ENCODE peak calls at places on chromosomes 5 and 9, in six cellular contexts. G is COLO829, J is OCI-LY7, D is D341Med, Z is head of caudate nucleus, O is HT1080. H is an unnamed sample.

GRCh38 chr9:133990366-133991210 is 1.5 kb downstream of the VAV2 start:
- DNase-seq in G (no peak), J (no peak), D (no peak), Z (peak), O (peak), H (no peak)

GRCh38 chr5:139458580-139459407 is 3.7 kb downstream of the ECSCR start:
- DNase-seq in G (no peak), J (peak), D (no peak), Z (no peak), O (peak), H (no peak)

GRCh38 chr5:153746440-153746839 is 256.0 kb downstream of the GRIA1 start:
- DNase-seq in G (no peak), J (no peak), D (no peak), Z (no peak), O (no peak), H (no peak)

GRCh38 chr5:172611913-172612312 is 29.1 kb upstream of the NEURL1B start:
- DNase-seq in G (no peak), J (no peak), D (no peak), Z (no peak), O (no peak), H (no peak)

GRCh38 chr9:89345476-89345875 is 27.2 kb downstream of the SECISBP2 start:
- DNase-seq in G (no peak), J (no peak), D (no peak), Z (no peak), O (no peak), H (no peak)

GRCh38 chr5:68253612-68254341 is 38.2 kb downstream of the PIK3R1 start:
- DNase-seq in G (no peak), J (no peak), D (no peak), Z (no peak), O (no peak), H (no peak)

GRCh38 chr5:119417891-119418781 is 34.2 kb upstream of the HSD17B4 start:
- DNase-seq in G (no peak), J (no peak), D (no peak), Z (no peak), O (no peak), H (no peak)

GRCh38 chr5:126370796-126371718 is 52.2 kb upstream of the GRAMD2B start:
- DNase-seq in G (no peak), J (no peak), D (no peak), Z (no peak), O (peak), H (no peak)

GRCh38 chr9:20898885-20899554 is 132.4 kb downstream of the HACD4 start:
- DNase-seq in G (no peak), J (no peak), D (no peak), Z (no peak), O (peak), H (no peak)